ENCODE peak calls at places on chromosomes 2 and 18, in eight cellular contexts. Q, U, F, G, N, C, Y and R are unnamed samples.
A peak's percentile ranks its signal among the peaks of the same experiment; 100 is the strongest.

GRCh38 chr2:239465017-239466001 is 64.5 kb upstream of the HDAC4 start:
- DNase-seq in G (peak; percentile 37), C (peak; percentile 90), Q (peak; percentile 91), F (no peak), Y (no peak), N (peak; percentile 8), U (peak; percentile 5), R (no peak)

GRCh38 chr18:79507546-79508480 is 112.1 kb downstream of the NFATC1 start:
- DNase-seq in G (no peak), Q (peak; percentile 94), F (no peak), Y (peak; percentile 80), N (peak; percentile 48), U (no peak), C (peak; percentile 70), R (no peak)

GRCh38 chr2:236180831-236181453 is 12.8 kb upstream of the GBX2 start:
- DNase-seq in F (peak; percentile 48), U (no peak), Q (peak; percentile 67), Y (peak; percentile 82), N (peak; percentile 73), G (peak; percentile 57), C (peak; percentile 71), R (peak; percentile 24)

GRCh38 chr2:9269695-9270365 is 63.2 kb downstream of the ASAP2 start:
- DNase-seq in Q (no peak), N (no peak), Y (no peak), U (no peak), C (no peak), G (no peak), F (no peak), R (no peak)

GRCh38 chr2:241771286-241772062 is 5.1 kb upstream of the GAL3ST2 start:
- DNase-seq in Y (peak; percentile 59), Q (no peak), G (peak; percentile 2), N (no peak), C (peak; percentile 23), F (peak; percentile 26), U (no peak), R (no peak)

GRCh38 chr2:23658466-23658942 is 268.4 kb downstream of the ATAD2B start:
- DNase-seq in Y (peak; percentile 32), G (no peak), U (no peak), Q (no peak), N (no peak), F (peak; percentile 16), C (no peak), R (no peak)

GRCh38 chr2:98123286-98123685 is 36.3 kb downstream of the VWA3B start:
- DNase-seq in U (no peak), G (peak; percentile 20), C (no peak), Y (no peak), F (peak; percentile 29), Q (no peak), N (no peak), R (no peak)

GRCh38 chr18:21386523-21387240 is 144.7 kb downstream of the GREB1L start:
- DNase-seq in C (no peak), G (no peak), U (no peak), N (no peak), Q (no peak), F (no peak), Y (no peak), R (no peak)

GRCh38 chr18:76422838-76423237 is 72.2 kb downstream of the ZNF516 start:
- DNase-seq in G (no peak), Q (no peak), Y (no peak), C (no peak), U (no peak), F (no peak), N (no peak), R (no peak)

GRCh38 chr2:241390301-241391206 is 34.5 kb downstream of the FARP2 start:
- DNase-seq in Q (no peak), Y (no peak), U (no peak), G (no peak), C (no peak), N (no peak), F (peak; percentile 67), R (no peak)

GRCh38 chr2:232341739-232342126 is 36.8 kb upstream of the ALPP start:
- DNase-seq in G (no peak), Y (no peak), F (no peak), C (no peak), U (no peak), Q (peak; percentile 27), N (no peak), R (no peak)

GRCh38 chr2:217822296-217823252 is 180.2 kb downstream of the TNS1 start:
- DNase-seq in Y (no peak), C (peak; percentile 65), U (peak; percentile 31), Q (no peak), N (no peak), F (no peak), G (no peak), R (no peak)

GRCh38 chr2:192741889-192742288 is 547.2 kb upstream of the TMEFF2 start:
- DNase-seq in F (no peak), Y (peak; percentile 2), N (no peak), C (no peak), G (no peak), Q (no peak), U (no peak), R (no peak)

GRCh38 chr2:38981670-38982357 is 92.1 kb downstream of the ARHGEF33 start:
- DNase-seq in Y (no peak), Q (no peak), F (no peak), U (no peak), N (no peak), C (no peak), G (no peak), R (no peak)

GRCh38 chr2:38978908-38979307 is 89.2 kb downstream of the ARHGEF33 start:
- DNase-seq in Q (no peak), U (no peak), N (no peak), F (no peak), C (no peak), G (no peak), Y (no peak), R (no peak)

GRCh38 chr2:38981061-38981669 is 91.5 kb downstream of the ARHGEF33 start:
- DNase-seq in Q (no peak), Y (no peak), C (no peak), G (no peak), N (no peak), U (no peak), F (no peak), R (no peak)

GRCh38 chr2:38977047-38977446 is 87.4 kb downstream of the ARHGEF33 start:
- DNase-seq in F (no peak), Y (no peak), C (no peak), Q (no peak), N (no peak), G (no peak), U (no peak), R (no peak)

GRCh38 chr2:38978504-38978903 is 88.8 kb downstream of the ARHGEF33 start:
- DNase-seq in Q (no peak), U (no peak), N (no peak), C (no peak), G (no peak), Y (no peak), F (no peak), R (no peak)
- TF ChIP-seq CTCF in Q (no peak), U (no peak), N (no peak), C (no peak), G (no peak), Y (no peak), F (no peak), R (no peak)

GRCh38 chr2:63058742-63059433 is 8.3 kb downstream of the OTX1 start:
- DNase-seq in U (no peak), N (no peak), Y (no peak), F (no peak), Q (no peak), C (no peak), G (no peak), R (no peak)

GRCh38 chr2:63057249-63058148 is 6.9 kb downstream of the OTX1 start:
- DNase-seq in C (no peak), U (no peak), F (no peak), N (no peak), G (no peak), Y (no peak), Q (no peak), R (no peak)

GRCh38 chr2:63059434-63060078 is 8.9 kb downstream of the OTX1 start:
- DNase-seq in Q (no peak), N (no peak), F (no peak), Y (no peak), C (no peak), G (no peak), U (no peak), R (no peak)

GRCh38 chr2:63056309-63057065 is 5.9 kb downstream of the OTX1 start:
- DNase-seq in Y (no peak), Q (no peak), F (peak; percentile 77), G (no peak), C (no peak), N (no peak), U (no peak), R (no peak)

GRCh38 chr2:63058149-63058741 is 7.6 kb downstream of the OTX1 start:
- DNase-seq in G (no peak), Q (no peak), Y (no peak), U (no peak), C (no peak), F (no peak), N (peak; percentile 54), R (no peak)
- H3K4me3 ChIP-seq in G (no peak overlapping the region), Q (no peak overlapping the region), Y (no peak overlapping the region), U (no peak overlapping the region), C (no peak overlapping the region), F (peak overlapping the region; percentile 24), N (no peak overlapping the region), R (peak overlapping the region; percentile 33)

DNA sequence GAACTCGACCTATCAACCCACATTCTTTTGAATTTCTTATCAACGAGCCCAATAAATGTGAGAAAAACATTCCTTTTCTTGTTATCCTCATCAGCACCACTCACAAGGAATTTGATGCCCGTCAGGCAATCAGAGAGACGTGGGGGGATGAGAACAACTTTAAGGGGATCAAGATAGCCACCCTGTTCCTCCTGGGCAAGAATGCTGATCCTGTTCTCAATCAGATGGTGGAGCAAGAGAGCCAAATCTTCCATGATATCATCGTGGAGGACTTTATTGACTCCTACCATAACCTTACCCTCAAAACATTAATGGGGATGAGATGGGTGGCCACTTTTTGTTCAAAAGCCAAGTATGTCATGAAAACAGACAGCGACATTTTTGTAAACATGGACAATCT is 378.2 kb downstream of the STK39 start:
- DNase-seq in U (no peak), N (no peak), Y (no peak), G (no peak), Q (no peak), F (no peak), C (no peak), R (no peak)
- TF ChIP-seq CTCF in U (no peak), N (no peak), Y (no peak), G (peak; percentile 14), Q (no peak), F (no peak), C (no peak), R (no peak)

GRCh38 chr2:66582975-66583842 is 148.3 kb downstream of the MEIS1 start:
- DNase-seq in Q (no peak), F (no peak), C (peak; percentile 39), G (no peak), Y (no peak), N (no peak), U (no peak), R (no peak)

GRCh38 chr2:66584011-66584410 is 149.1 kb downstream of the MEIS1 start:
- DNase-seq in F (no peak), G (no peak), U (no peak), N (no peak), Y (no peak), Q (no peak), C (peak; percentile 40), R (no peak)

GRCh38 chr2:66580343-66580954 is 145.5 kb downstream of the MEIS1 start:
- DNase-seq in G (no peak), Y (no peak), U (no peak), C (no peak), N (no peak), F (no peak), Q (no peak), R (no peak)

GRCh38 chr2:66581461-66582363 is 146.8 kb downstream of the MEIS1 start:
- DNase-seq in F (no peak), G (no peak), N (no peak), Q (no peak), U (no peak), Y (peak; percentile 22), C (peak; percentile 65), R (no peak)

GRCh38 chr2:66582364-66582974 is 147.5 kb downstream of the MEIS1 start:
- DNase-seq in Q (no peak), C (peak; percentile 36), Y (no peak), N (no peak), F (no peak), G (no peak), U (no peak), R (no peak)
- H3K4me3 ChIP-seq in Q (no peak overlapping the region), C (no peak overlapping the region), Y (peak overlapping the region; percentile 41), N (peak overlapping the region; percentile 38), F (no peak overlapping the region), G (no peak overlapping the region), U (no peak overlapping the region), R (no peak overlapping the region)